ENCODE peak calls at places on chromosomes 6 and 20, in four cellular contexts. U, A, N and K are unnamed samples.

GRCh38 chr6:10567256-10568041 is 46.3 kb downstream of the GCNT2 start:
- DNase-seq in U (no peak), A (no peak), N (peak; percentile 46), K (no peak)

GRCh38 chr20:17622086-17622850 is 52.4 kb downstream of the DSTN start:
- DNase-seq in U (no peak), A (no peak), N (no peak), K (no peak)

GRCh38 chr20:4720977-4721349 is 746 bp upstream of the PRND start:
- DNase-seq in U (no peak), A (no peak), N (no peak), K (no peak)

GRCh38 chr6:82370788-82371187 is 7.2 kb downstream of the TPBG start:
- DNase-seq in U (no peak), A (no peak), N (no peak), K (no peak)

GRCh38 chr6:36314221-36315014 is 22.3 kb downstream of the BNIP5 start:
- DNase-seq in U (no peak), A (peak; percentile 73), N (peak; percentile 86), K (no peak)

GRCh38 chr6:73309784-73310502 is 44.1 kb downstream of the DPPA5 start:
- DNase-seq in U (peak; percentile 40), A (peak; percentile 77), N (peak; percentile 49), K (no peak)

GRCh38 chr6:164303092-164304007 is 888.8 kb downstream of the QKI start:
- DNase-seq in U (no peak), A (no peak), N (no peak), K (no peak)

GRCh38 chr6:115271001-115271400 is 789.7 kb downstream of the FRK start:
- DNase-seq in U (no peak), A (no peak), N (no peak), K (no peak)

GRCh38 chr6:100475554-100476325 is 11.0 kb upstream of the SIM1 start:
- DNase-seq in U (no peak), A (no peak), N (no peak), K (no peak)

GRCh38 chr6:2959909-2960719 is 11.3 kb downstream of the SERPINB6 start:
- DNase-seq in U (no peak), A (peak; percentile 44), N (peak; percentile 69), K (no peak)

GRCh38 chr6:99743647-99744046 is 137.0 kb downstream of the PRDM13 start:
- DNase-seq in U (no peak), A (no peak), N (no peak), K (no peak)

GRCh38 chr6:123808556-123808955 is 4.9 kb downstream of the NKAIN2 start:
- DNase-seq in U (no peak), A (no peak), N (peak; percentile 50), K (no peak)

GRCh38 chr20:25467441-25467840 is 60.0 kb downstream of the GINS1 start:
- DNase-seq in U (no peak), A (no peak), N (no peak), K (no peak)

GRCh38 chr20:56941101-56941686 is 312.1 kb downstream of the TFAP2C start:
- DNase-seq in U (no peak), A (no peak), N (no peak), K (no peak)

GRCh38 chr6:148274809-148275208 is 67.8 kb upstream of the SASH1 start:
- DNase-seq in U (no peak), A (no peak), N (no peak), K (no peak)

GRCh38 chr6:94645191-94645590 is 932.1 kb upstream of the MANEA start:
- DNase-seq in U (no peak), A (no peak), N (no peak), K (no peak)

GRCh38 chr6:41122918-41123317 is 31.2 kb downstream of the TREML1 start:
- DNase-seq in U (no peak), A (no peak), N (no peak), K (no peak)

GRCh38 chr6:487956-488355 is 96.4 kb downstream of the IRF4 start:
- DNase-seq in U (no peak), A (no peak), N (no peak), K (no peak)

GRCh38 chr6:166595061-166595780 is 8.7 kb upstream of the RAMACL start:
- DNase-seq in U (no peak), A (no peak), N (peak; percentile 55), K (no peak)

GRCh38 chr6:87182321-87182720 is 27.0 kb downstream of the ZNF292 start:
- DNase-seq in U (no peak), A (no peak), N (no peak), K (no peak)

GRCh38 chr6:46129634-46130505 is at the start of gene ENPP4:
- DNase-seq in U (peak; percentile 82), A (peak; percentile 94), N (peak; percentile 46), K (peak; percentile 91)

GRCh38 chr6:1593958-1594314 is 15.8 kb upstream of the FOXC1 start:
- DNase-seq in U (no peak), A (no peak), N (no peak), K (no peak)

GRCh38 chr6:135880066-135880972 is 28.8 kb downstream of the PDE7B start:
- DNase-seq in U (peak; percentile 40), A (no peak), N (peak; percentile 19), K (no peak)

GRCh38 chr6:121504227-121504626 is 68.8 kb downstream of the GJA1 start:
- DNase-seq in U (no peak), A (peak; percentile 45), N (peak; percentile 80), K (no peak)

GRCh38 chr6:149951626-149952025 is 9.8 kb downstream of the ULBP2 start:
- DNase-seq in U (no peak), A (no peak), N (no peak), K (no peak)

GRCh38 chr20:34575756-34576155 is 17.2 kb downstream of the MAP1LC3A start:
- DNase-seq in U (no peak), A (no peak), N (no peak), K (no peak)

GRCh38 chr6:32941412-32941784 is 570 bp upstream of the HLA-DMB start:
- DNase-seq in U (peak; percentile 30), A (no peak), N (no peak), K (no peak)

GRCh38 chr6:152148412-152148811 is 340.9 kb downstream of the ESR1 start:
- DNase-seq in U (no peak), A (no peak), N (no peak), K (no peak)

GRCh38 chr20:57769756-57770155 is 59.9 kb upstream of the PMEPA1 start:
- DNase-seq in U (no peak), A (no peak), N (no peak), K (no peak)

GRCh38 chr6:40247516-40248115 is 313.4 kb upstream of the MOCS1 start:
- DNase-seq in U (no peak), A (no peak), N (no peak), K (no peak)

GRCh38 chr6:158782432-158783166 is 36.6 kb downstream of the EZR start:
- DNase-seq in U (no peak), A (no peak), N (no peak), K (no peak)
- H3K4me1 ChIP-seq in U (peaks cover 8% of the 10 kb centered on the region), A (peaks cover 24% of the 10 kb centered on the region), N (peaks cover 36% of the 10 kb centered on the region), K (no peaks in the 10 kb centered on the region)

GRCh38 chr20:1882026-1882425 is 13.2 kb upstream of the SIRPA start:
- DNase-seq in U (no peak), A (no peak), N (no peak), K (no peak)

GRCh38 chr20:1879369-1879768 is 15.8 kb upstream of the SIRPA start:
- DNase-seq in U (no peak), A (no peak), N (no peak), K (no peak)

GRCh38 chr20:1880529-1881239 is 14.5 kb upstream of the SIRPA start:
- DNase-seq in U (no peak), A (no peak), N (no peak), K (no peak)

GRCh38 chr20:1879934-1880333 is 15.3 kb upstream of the SIRPA start:
- DNase-seq in U (no peak), A (no peak), N (no peak), K (no peak)

DNA sequence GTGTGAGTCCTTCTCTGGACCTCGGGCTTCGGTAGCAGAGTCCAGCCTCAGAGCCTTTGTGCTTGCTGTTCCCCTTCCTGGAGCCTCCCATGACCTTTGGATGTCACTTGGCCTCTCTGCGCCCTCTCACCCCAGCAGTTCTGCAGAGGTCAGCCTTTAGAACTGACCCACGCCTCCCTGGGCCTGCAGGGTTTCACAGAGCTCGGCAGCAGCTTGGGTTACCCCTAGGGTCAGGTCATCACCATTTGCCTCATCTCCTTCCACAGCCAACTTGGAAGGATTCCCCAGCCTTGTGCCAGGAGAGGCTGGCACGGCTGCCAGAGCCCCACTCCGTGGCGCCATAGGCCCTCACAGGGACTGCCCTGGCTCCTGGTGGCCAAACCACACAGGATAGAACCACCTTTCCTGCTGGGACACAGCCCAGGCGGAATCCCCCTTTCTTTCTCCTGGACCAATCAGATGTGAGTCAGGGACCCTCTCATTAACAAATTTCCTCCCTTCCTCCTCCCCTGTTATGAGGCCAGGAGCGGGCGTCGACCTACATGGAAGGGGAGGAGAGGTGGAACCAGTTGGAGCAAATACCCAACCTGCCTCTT is 13.9 kb upstream of the SIRPA start:
- DNase-seq in U (no peak), A (no peak), N (no peak), K (no peak)
- H3K27ac ChIP-seq in U (no peak overlapping the region), A (no peak overlapping the region), N (no peak overlapping the region), K (no peak overlapping the region)

GRCh38 chr20:37737806-37738442 is 44.1 kb downstream of the CTNNBL1 start:
- DNase-seq in U (no peak), A (no peak), N (no peak), K (no peak)

GRCh38 chr20:37741055-37741454 is 47.2 kb downstream of the CTNNBL1 start:
- DNase-seq in U (no peak), A (no peak), N (peak; percentile 48), K (no peak)

GRCh38 chr20:37742121-37742520 is 48.3 kb downstream of the CTNNBL1 start:
- DNase-seq in U (no peak), A (no peak), N (no peak), K (no peak)

GRCh38 chr20:37744347-37744746 is 50.5 kb downstream of the CTNNBL1 start:
- DNase-seq in U (no peak), A (no peak), N (no peak), K (no peak)

GRCh38 chr20:37741560-37741959 is 47.7 kb downstream of the CTNNBL1 start:
- DNase-seq in U (no peak), A (no peak), N (no peak), K (no peak)
- H3K4me1 ChIP-seq in U (no peaks in the 10 kb centered on the region), A (no peaks in the 10 kb centered on the region), N (no peaks in the 10 kb centered on the region), K (no peaks in the 10 kb centered on the region)

DNA sequence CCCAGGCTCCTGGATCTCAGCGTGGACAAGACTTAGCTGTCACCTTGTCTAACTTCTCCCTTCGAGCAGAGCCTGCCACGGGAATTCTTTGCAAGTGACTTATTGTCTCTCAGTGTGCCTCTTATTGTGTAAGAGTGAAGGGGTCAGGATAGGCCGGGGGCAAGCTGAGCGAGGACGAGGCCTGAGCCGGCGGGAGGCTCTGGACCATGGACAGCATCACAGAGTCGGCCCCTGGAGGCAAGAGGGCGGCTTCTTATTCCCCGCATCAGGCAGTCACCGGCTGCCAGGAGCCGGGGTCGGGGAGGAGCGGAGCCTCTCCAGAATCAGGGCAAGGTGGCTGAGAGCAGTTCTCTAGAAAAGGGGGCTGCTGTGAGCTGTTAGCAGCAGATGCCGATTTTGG is 71.1 kb upstream of the CCDC167 start:
- DNase-seq in U (no peak), A (no peak), N (no peak), K (no peak)
- H3K27ac ChIP-seq in U (no peak overlapping the region), A (no peak overlapping the region), N (no peak overlapping the region), K (no peak overlapping the region)

GRCh38 chr20:64115171-64115911 is 8.0 kb upstream of the NPBWR2 start:
- DNase-seq in U (no peak), A (no peak), N (no peak), K (no peak)

GRCh38 chr20:64113444-64113775 is 6.0 kb upstream of the NPBWR2 start:
- DNase-seq in U (no peak), A (no peak), N (no peak), K (no peak)

GRCh38 chr20:64116016-64116415 is 8.7 kb upstream of the NPBWR2 start:
- DNase-seq in U (no peak), A (no peak), N (no peak), K (no peak)

GRCh38 chr20:64113796-64114355 is 6.5 kb upstream of the NPBWR2 start:
- DNase-seq in U (no peak), A (no peak), N (no peak), K (no peak)

GRCh38 chr20:64114356-64114971 is 7.1 kb upstream of the NPBWR2 start:
- DNase-seq in U (no peak), A (no peak), N (no peak), K (no peak)
- H3K4me1 ChIP-seq in U (no peaks in the 10 kb centered on the region), A (no peaks in the 10 kb centered on the region), N (no peaks in the 10 kb centered on the region), K (no peaks in the 10 kb centered on the region)